ENCODE peak calls at places on chromosomes 5 and 9, in eight cellular contexts. G is brain microvascular endothelial cell, J is AG04450, H is right cardiac atrium, N is fibroblast of lung, S is body of pancreas, E is adrenal gland, P is astrocyte. B is an unnamed sample.
A peak's percentile ranks its signal among the peaks of the same experiment; 100 is the strongest.

GRCh38 chr9:82934949-82935348 is 128.0 kb downstream of the RASEF start:
- DNase-seq in G (peak; percentile 91), J (peak; percentile 10), H (no peak), N (peak; percentile 27), S (no peak), E (no peak), P (peak; percentile 94), B (peak; percentile 24)

GRCh38 chr5:148740966-148741742 is 85.3 kb upstream of the ADRB2 start:
- DNase-seq in G (peak; percentile 52), J (peak; percentile 72), H (no peak), N (peak; percentile 86), S (no peak), E (no peak), P (peak; percentile 41), B (peak; percentile 82)

GRCh38 chr5:120361941-120362340 is 102.2 kb upstream of the PRR16 start:
- DNase-seq in G (no peak), J (no peak), H (no peak), N (no peak), S (no peak), E (no peak), P (no peak), B (no peak)

GRCh38 chr9:129283705-129284606 is 105.9 kb upstream of the IER5L start:
- DNase-seq in G (no peak), J (no peak), H (no peak), N (no peak), S (no peak), E (no peak), P (no peak), B (no peak)

GRCh38 chr9:137798901-137799629 is 78.5 kb upstream of the CACNA1B start:
- DNase-seq in G (no peak), J (no peak), H (no peak), N (no peak), S (no peak), E (no peak), P (no peak), B (no peak)

GRCh38 chr5:102670224-102670836 is 84.8 kb upstream of the PAM start:
- DNase-seq in G (peak; percentile 14), J (no peak), H (no peak), N (no peak), S (no peak), E (peak; percentile 26), P (no peak), B (peak; percentile 6)

GRCh38 chr9:4741365-4742031 is 496 bp upstream of the AK3 start:
- DNase-seq in G (no peak), J (no peak), H (peak; percentile 47), N (peak; percentile 4), S (peak; percentile 58), E (peak; percentile 53), P (no peak), B (peak; percentile 27)

GRCh38 chr9:95073042-95073607 is 244.4 kb downstream of the FANCC start:
- DNase-seq in G (no peak), J (no peak), H (no peak), N (peak; percentile 38), S (peak; percentile 48), E (no peak), P (no peak), B (no peak)

GRCh38 chr5:17024686-17025180 is 88.6 kb upstream of the MYO10 start:
- DNase-seq in G (peak; percentile 41), J (no peak), H (no peak), N (peak; percentile 62), S (no peak), E (no peak), P (peak; percentile 35), B (peak; percentile 24)

GRCh38 chr9:5112646-5113045 is 72.8 kb downstream of the INSL6 start:
- DNase-seq in G (no peak), J (no peak), H (no peak), N (no peak), S (no peak), E (no peak), P (no peak), B (no peak)

GRCh38 chr9:89808076-89808701 is 203.4 kb downstream of the GADD45G start:
- DNase-seq in G (peak; percentile 14), J (no peak), H (no peak), N (no peak), S (no peak), E (peak; percentile 88), P (no peak), B (peak; percentile 49)

GRCh38 chr5:143713331-143714032 is 98.5 kb upstream of the HMHB1 start:
- DNase-seq in G (no peak), J (no peak), H (no peak), N (peak; percentile 40), S (no peak), E (no peak), P (peak; percentile 27), B (no peak)

GRCh38 chr9:127975376-127976315 is 5.1 kb downstream of the EEIG1 start:
- DNase-seq in G (no peak), J (no peak), H (no peak), N (no peak), S (peak; percentile 7), E (no peak), P (no peak), B (no peak)

GRCh38 chr9:98502311-98502975 is 206.3 kb downstream of the GABBR2 start:
- DNase-seq in G (peak; percentile 47), J (no peak), H (no peak), N (peak; percentile 36), S (no peak), E (no peak), P (peak; percentile 62), B (no peak)

GRCh38 chr9:106953166-106953565 is 90.2 kb downstream of the ZNF462 start:
- DNase-seq in G (peak; percentile 40), J (peak; percentile 43), H (no peak), N (peak; percentile 59), S (no peak), E (peak; percentile 68), P (peak; percentile 84), B (no peak)

GRCh38 chr5:48192-48591 is 43.8 kb upstream of the PLEKHG4B start:
- DNase-seq in G (no peak), J (no peak), H (no peak), N (no peak), S (no peak), E (no peak), P (no peak), B (no peak)

GRCh38 chr9:89744255-89744648 is 139.4 kb downstream of the GADD45G start:
- DNase-seq in G (no peak), J (no peak), H (no peak), N (no peak), S (no peak), E (no peak), P (no peak), B (no peak)

GRCh38 chr5:133489632-133490031 is 122.7 kb downstream of the FSTL4 start:
- DNase-seq in G (no peak), J (no peak), H (no peak), N (no peak), S (no peak), E (no peak), P (no peak), B (no peak)

GRCh38 chr9:82456621-82457020 is 468.0 kb downstream of the SPATA31D1 start:
- DNase-seq in G (peak; percentile 43), J (peak; percentile 1), H (no peak), N (peak; percentile 2), S (no peak), E (no peak), P (peak; percentile 65), B (no peak)

GRCh38 chr5:180296778-180297177 is 4.9 kb upstream of the MAPK9 start:
- DNase-seq in G (no peak), J (no peak), H (no peak), N (peak; percentile 31), S (no peak), E (no peak), P (peak; percentile 31), B (no peak)

GRCh38 chr9:136858844-136859757 is 7.0 kb downstream of the MAMDC4 start:
- DNase-seq in G (no peak), J (no peak), H (peak; percentile 68), N (peak; percentile 57), S (peak; percentile 97), E (peak; percentile 88), P (no peak), B (no peak)

GRCh38 chr5:79242242-79243039 is 6.5 kb downstream of the JMY start:
- DNase-seq in G (no peak), J (no peak), H (no peak), N (no peak), S (no peak), E (no peak), P (no peak), B (no peak)
- H3K4me3 ChIP-seq in G (no peak overlapping the region), J (no peak overlapping the region), H (no peak overlapping the region), N (no peak overlapping the region), S (no peak overlapping the region), E (no peak overlapping the region), P (no peak overlapping the region), B (no peak overlapping the region)

DNA sequence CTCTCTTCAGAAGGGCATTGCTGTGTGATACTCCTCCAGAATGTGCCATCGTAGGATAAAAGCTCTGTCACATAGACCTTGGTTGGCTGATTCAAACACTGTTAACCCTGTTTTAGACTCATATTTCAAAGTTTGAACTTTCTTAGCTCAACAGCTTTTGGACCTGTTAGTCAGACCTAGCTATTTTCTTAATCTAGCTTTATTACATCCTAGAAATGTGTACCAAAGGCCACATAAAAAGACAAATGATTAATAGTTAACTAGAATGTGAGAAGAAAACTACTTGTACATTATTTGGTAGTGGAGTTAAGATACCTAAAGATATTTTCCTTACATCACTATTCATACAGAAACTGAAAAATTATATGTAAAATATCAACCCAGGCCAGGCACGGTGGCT is 4.3 kb downstream of the RHOBTB3 start:
- DNase-seq in G (no peak), J (no peak), H (no peak), N (peak; percentile 38), S (no peak), E (no peak), P (peak; percentile 44), B (no peak)
- H3K27ac ChIP-seq in G (no peak overlapping the region), J (no peak overlapping the region), H (peak overlapping the region; percentile 42), N (peak overlapping the region; percentile 49), S (peak overlapping the region; percentile 51), E (peak overlapping the region; percentile 11), P (no peak overlapping the region), B (no peak overlapping the region)

DNA sequence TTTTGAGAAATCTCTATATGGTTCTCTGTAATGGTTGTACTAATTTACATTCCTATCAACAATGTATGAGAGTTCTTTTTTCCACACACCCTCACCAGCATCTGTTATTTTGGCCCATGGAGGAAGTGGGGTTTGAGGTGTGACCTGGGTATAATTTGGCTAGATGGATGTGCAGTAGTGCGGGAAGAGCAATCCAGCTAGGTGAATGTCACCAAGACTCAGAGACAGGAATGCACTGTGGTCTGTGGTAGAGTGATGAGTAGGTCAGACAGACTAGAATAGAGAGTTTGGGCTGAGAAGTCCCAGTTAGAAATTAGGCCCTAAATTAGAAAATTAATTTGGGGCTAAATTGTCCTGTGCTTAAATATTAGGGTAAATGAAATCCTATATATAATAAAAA is 32.8 kb upstream of the PIP5K1B start:
- DNase-seq in G (no peak), J (no peak), H (no peak), N (no peak), S (no peak), E (no peak), P (no peak), B (no peak)
- H3K4me3 ChIP-seq in G (no peak overlapping the region), J (no peak overlapping the region), H (no peak overlapping the region), N (no peak overlapping the region), S (no peak overlapping the region), E (no peak overlapping the region), P (no peak overlapping the region), B (no peak overlapping the region)

DNA sequence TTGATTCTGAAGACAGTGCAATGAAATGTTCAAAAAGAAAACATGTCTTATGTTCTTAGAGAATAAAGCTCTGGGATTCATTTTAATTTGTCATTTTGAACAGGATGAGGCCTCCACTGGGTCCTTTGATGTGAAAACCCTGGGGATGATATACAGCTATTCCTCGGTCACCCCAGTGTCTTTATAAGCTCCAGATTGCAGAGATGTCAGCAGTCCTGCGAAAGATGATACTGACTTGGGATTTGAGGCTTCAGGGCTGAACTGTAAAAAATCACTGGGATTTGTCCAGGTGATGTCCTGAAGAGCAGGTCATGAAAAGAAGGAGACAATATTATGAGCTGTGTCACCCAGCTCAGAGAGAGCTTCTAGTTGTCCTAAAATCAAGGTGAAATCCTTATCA is 529.7 kb upstream of the ZNF608 start:
- DNase-seq in G (no peak), J (no peak), H (no peak), N (no peak), S (no peak), E (no peak), P (no peak), B (no peak)
- H3K27ac ChIP-seq in G (no peak overlapping the region), J (no peak overlapping the region), H (no peak overlapping the region), N (no peak overlapping the region), S (no peak overlapping the region), E (no peak overlapping the region), P (no peak overlapping the region), B (no peak overlapping the region)

B was measured in endothelial cell of umbilical vein.